ENCODE peak calls at places on chromosomes 6 and 20, in five cellular contexts. R, L, P, S and G are unnamed samples.

GRCh38 chr6:50724381-50725124 is 11.2 kb downstream of the TFAP2D start:
- DNase-seq in R (no peak), L (no peak), P (no peak), S (no peak), G (no peak)

GRCh38 chr6:3442444-3443220 is 14.2 kb downstream of the SLC22A23 start:
- DNase-seq in R (no peak), L (peak), P (no peak), S (no peak), G (no peak)

GRCh38 chr20:5393218-5393870 is 76.6 kb upstream of the PROKR2 start:
- DNase-seq in R (no peak), L (no peak), P (no peak), S (no peak), G (no peak)

GRCh38 chr6:110476046-110476849 is at the start of gene SLC22A16:
- DNase-seq in R (no peak), L (no peak), P (no peak), S (no peak), G (no peak)

GRCh38 chr20:63139856-63140255 is 76.1 kb downstream of the YTHDF1 start:
- DNase-seq in R (no peak), L (no peak), P (no peak), S (no peak), G (no peak)

GRCh38 chr6:81938014-81938761 is 185.7 kb upstream of the TENT5A start:
- DNase-seq in R (peak), L (peak), P (no peak), S (peak), G (peak)

GRCh38 chr20:34083137-34083536 is 28.9 kb downstream of the EIF2S2 start:
- DNase-seq in R (peak), L (peak), P (no peak), S (no peak), G (peak)

GRCh38 chr20:48467622-48468021 is 360.2 kb downstream of the PREX1 start:
- DNase-seq in R (no peak), L (no peak), P (no peak), S (peak), G (no peak)

GRCh38 chr6:116011520-116011919 is 49.2 kb downstream of the FRK start:
- DNase-seq in R (no peak), L (no peak), P (no peak), S (no peak), G (no peak)

GRCh38 chr20:25676164-25676809 is 20.4 kb downstream of the ZNF337 start:
- DNase-seq in R (peak), L (peak), P (no peak), S (no peak), G (peak)

GRCh38 chr6:41571066-41571780 is 25.0 kb downstream of the FOXP4 start:
- DNase-seq in R (no peak), L (no peak), P (no peak), S (no peak), G (no peak)

GRCh38 chr6:101800598-101800997 is 407.1 kb downstream of the GRIK2 start:
- DNase-seq in R (no peak), L (no peak), P (no peak), S (no peak), G (no peak)

GRCh38 chr6:167547328-167547692 is 222.4 kb downstream of the TTLL2 start:
- DNase-seq in R (no peak), L (no peak), P (no peak), S (no peak), G (no peak)

GRCh38 chr20:19934792-19935491 is 82.2 kb upstream of the NAA20 start:
- DNase-seq in R (no peak), L (no peak), P (peak), S (no peak), G (no peak)

GRCh38 chr6:56374841-56375369 is 127.5 kb upstream of the COL21A1 start:
- DNase-seq in R (peak), L (peak), P (no peak), S (no peak), G (peak)

GRCh38 chr20:45798935-45799642 is 7.3 kb downstream of the DNTTIP1 start:
- DNase-seq in R (no peak), L (no peak), P (no peak), S (no peak), G (no peak)

GRCh38 chr6:138647006-138647405 is 126.6 kb upstream of the CCDC28A start:
- DNase-seq in R (peak), L (peak), P (no peak), S (no peak), G (no peak)

GRCh38 chr20:44039741-44040140 is 125.1 kb downstream of the TOX2 start:
- DNase-seq in R (no peak), L (no peak), P (no peak), S (no peak), G (no peak)

GRCh38 chr6:35077006-35077712 is 64.0 kb downstream of the TCP11 start:
- DNase-seq in R (no peak), L (no peak), P (peak), S (no peak), G (no peak)

GRCh38 chr6:126672654-126673053 is 332.7 kb downstream of the CENPW start:
- DNase-seq in R (no peak), L (peak), P (no peak), S (no peak), G (no peak)

GRCh38 chr20:59811681-59812171 is 121.7 kb downstream of the SYCP2 start:
- DNase-seq in R (no peak), L (no peak), P (no peak), S (no peak), G (no peak)

GRCh38 chr6:52016918-52017748 is 70.3 kb downstream of the PKHD1 start:
- DNase-seq in R (no peak), L (no peak), P (no peak), S (no peak), G (no peak)

GRCh38 chr6:168643401-168643800 is 202.4 kb downstream of the SMOC2 start:
- DNase-seq in R (no peak), L (no peak), P (no peak), S (no peak), G (no peak)

GRCh38 chr6:53244532-53244931 is 95.9 kb upstream of the GCM1 start:
- DNase-seq in R (no peak), L (no peak), P (no peak), S (no peak), G (no peak)

GRCh38 chr6:88722691-88723090 is 240.7 kb downstream of the RNGTT start:
- DNase-seq in R (peak), L (peak), P (no peak), S (no peak), G (no peak)

GRCh38 chr6:111663692-111664564 is 58.2 kb upstream of the TRAF3IP2 start:
- DNase-seq in R (no peak), L (peak), P (no peak), S (no peak), G (no peak)

GRCh38 chr6:111662192-111662793 is 56.6 kb upstream of the TRAF3IP2 start:
- DNase-seq in R (no peak), L (no peak), P (no peak), S (no peak), G (no peak)

GRCh38 chr6:111664565-111665039 is 58.9 kb upstream of the TRAF3IP2 start:
- DNase-seq in R (no peak), L (no peak), P (no peak), S (no peak), G (no peak)

GRCh38 chr6:111662794-111663231 is 57.1 kb upstream of the TRAF3IP2 start:
- DNase-seq in R (no peak), L (peak), P (no peak), S (no peak), G (no peak)

GRCh38 chr6:111663232-111663631 is 57.6 kb upstream of the TRAF3IP2 start:
- DNase-seq in R (no peak), L (no peak), P (no peak), S (no peak), G (no peak)
- H3K4me3 ChIP-seq in R (no peak), L (no peak), P (no peak), S (no peak), G (no peak)

DNA sequence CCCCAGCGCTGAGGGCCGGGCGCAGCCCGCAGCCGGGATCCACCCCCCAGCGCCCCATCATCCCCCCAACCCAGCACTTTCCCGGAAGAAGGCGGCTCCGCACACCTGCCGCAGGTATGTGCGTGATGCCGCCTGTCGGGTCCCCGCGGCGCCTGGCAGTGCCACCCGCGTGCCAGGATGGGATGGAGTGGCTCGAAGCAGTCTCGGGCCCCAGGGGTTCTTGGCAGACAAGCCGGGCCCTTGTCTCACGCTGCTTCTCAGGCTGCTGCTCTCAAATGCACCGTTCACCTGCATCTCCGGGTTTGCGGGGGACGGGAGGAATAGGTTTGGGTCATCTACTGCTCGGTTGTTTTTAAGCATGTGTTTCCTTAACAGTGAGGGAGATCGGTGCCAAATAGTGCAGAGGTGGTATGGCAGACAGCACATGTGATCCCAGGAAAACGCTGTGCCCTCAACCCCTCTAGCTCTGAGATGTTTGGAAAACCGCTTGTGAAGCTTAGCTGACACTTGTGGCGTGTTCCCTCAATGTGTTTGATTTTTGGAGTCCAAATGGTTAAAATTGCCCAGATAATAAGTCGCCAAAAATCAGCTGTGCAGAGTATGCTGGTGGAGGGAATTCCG is 847 bp downstream of the MYLIP start:
- DNase-seq in R (no peak), L (peak), P (peak), S (no peak), G (no peak)
- TF ChIP-seq CTCF in R (no peak), L (no peak), P (no peak), S (no peak), G (no peak)

DNA sequence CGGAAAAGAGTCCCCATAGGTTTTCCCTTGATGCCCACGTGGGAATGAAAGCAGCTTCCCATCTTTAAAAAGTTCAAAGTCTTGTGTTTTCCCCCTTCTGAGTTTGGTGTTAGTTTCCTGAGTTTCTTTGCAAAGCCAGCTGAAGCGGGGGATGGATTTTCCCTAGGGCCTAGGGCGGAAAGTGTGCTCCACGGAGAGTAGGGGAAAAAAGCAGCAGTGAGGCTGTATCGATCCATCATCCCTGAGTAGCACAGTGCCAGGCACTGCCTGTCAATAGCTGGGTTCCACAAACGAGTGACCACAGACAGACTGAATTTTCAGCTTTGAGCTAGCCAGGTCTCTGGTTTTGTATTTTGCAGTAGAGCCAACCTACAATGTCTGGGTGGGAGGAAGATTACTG is 1.4 kb downstream of the DAAM2 start:
- DNase-seq in R (no peak), L (no peak), P (no peak), S (no peak), G (no peak)
- H3K4me3 ChIP-seq in R (peak), L (peak), P (peak), S (no peak), G (peak)

DNA sequence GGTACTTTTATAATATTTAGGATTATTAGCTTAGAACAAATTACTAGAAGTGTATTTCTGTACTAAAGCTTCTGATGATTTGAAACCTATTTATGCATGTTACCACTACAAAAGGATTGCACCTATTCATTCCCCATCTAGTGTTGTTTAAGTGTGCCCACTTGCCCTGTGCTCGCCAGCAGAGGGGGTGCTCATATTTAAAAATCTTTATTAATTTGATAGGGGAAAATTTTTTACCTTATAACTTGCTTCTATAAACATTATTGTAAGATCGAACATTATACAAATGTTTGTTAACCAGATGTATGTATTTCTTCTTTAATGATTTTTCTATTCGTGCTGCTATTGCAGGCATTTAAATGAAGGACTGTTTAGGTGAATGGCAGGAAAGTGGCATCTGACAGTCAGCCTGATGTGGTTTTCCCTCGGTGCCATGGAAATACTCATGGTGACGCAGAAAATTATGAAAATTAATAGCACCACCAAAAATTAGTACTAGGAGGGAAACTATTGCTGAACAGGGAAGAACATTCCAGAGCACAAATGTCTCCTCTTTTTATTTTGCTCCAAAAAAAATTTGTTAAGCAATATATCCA is 44.1 kb upstream of the FNDC1 start:
- DNase-seq in R (no peak), L (no peak), P (no peak), S (no peak), G (no peak)
- TF ChIP-seq CTCF in R (peak), L (peak), P (peak), S (no peak), G (peak)